ENCODE peak calls at places on chromosomes 5 and 9, in six cellular contexts. H, G, D, A, V and W are unnamed samples.

GRCh38 chr5:39068099-39068498 is 6.1 kb downstream of the RICTOR start:
- DNase-seq in H (peak), G (no peak), D (no peak), A (no peak), V (no peak), W (no peak)

GRCh38 chr9:70935856-70936255 is 185.6 kb downstream of the TRPM3 start:
- DNase-seq in H (peak), G (no peak), D (no peak), A (no peak), V (no peak), W (no peak)

GRCh38 chr9:122263699-122264349 is 816 bp downstream of the RBM18 start:
- DNase-seq in H (peak), G (no peak), D (no peak), A (peak), V (no peak), W (no peak)

GRCh38 chr5:113489299-113489698 is 1.0 kb upstream of the MCC start:
- DNase-seq in H (peak), G (no peak), D (no peak), A (peak), V (no peak), W (no peak)

GRCh38 chr9:69019808-69020207 is 5.9 kb upstream of the PRKACG start:
- DNase-seq in H (no peak), G (no peak), D (no peak), A (no peak), V (no peak), W (no peak)

GRCh38 chr5:81789033-81789432 is 38.1 kb upstream of the SSBP2 start:
- DNase-seq in H (peak), G (no peak), D (no peak), A (peak), V (no peak), W (no peak)

GRCh38 chr5:157108961-157109360 is at the start of gene HAVCR2:
- DNase-seq in H (no peak), G (no peak), D (peak), A (no peak), V (peak), W (peak)

GRCh38 chr5:162607879-162608278 is 540.3 kb downstream of the GABRG2 start:
- DNase-seq in H (no peak), G (no peak), D (no peak), A (no peak), V (no peak), W (no peak)